ENCODE peak calls at places on chromosomes 16 and 17, in seven cellular contexts. D, F, H, G, C, Y and M are unnamed samples.

GRCh38 chr16:87414251-87414680 is 22.1 kb downstream of the MAP1LC3B start:
- DNase-seq in D (no peak), F (no peak), H (no peak), G (no peak), C (no peak), Y (no peak), M (no peak)

GRCh38 chr17:39792523-39793221 is 54.9 kb downstream of the GRB7 start:
- DNase-seq in D (no peak), F (no peak), H (no peak), G (no peak), C (no peak), Y (no peak), M (no peak)

GRCh38 chr17:13429201-13429600 is 172.5 kb downstream of the HS3ST3A1 start:
- DNase-seq in D (no peak), F (peak), H (peak), G (no peak), C (peak), Y (no peak), M (peak)

GRCh38 chr17:29124931-29125270 is 55.3 kb downstream of the MYO18A start:
- DNase-seq in D (no peak), F (no peak), H (peak), G (no peak), C (no peak), Y (no peak), M (no peak)

GRCh38 chr16:24820522-24820921 is 25.2 kb upstream of the SLC5A11 start:
- DNase-seq in D (no peak), F (no peak), H (no peak), G (no peak), C (no peak), Y (no peak), M (peak)

GRCh38 chr17:48483471-48484131 is 47.2 kb downstream of the HOXB1 start:
- DNase-seq in D (no peak), F (peak), H (peak), G (peak), C (peak), Y (no peak), M (peak)

GRCh38 chr16:48814994-48815393 is 205.0 kb upstream of the N4BP1 start:
- DNase-seq in D (no peak), F (no peak), H (no peak), G (no peak), C (no peak), Y (no peak), M (no peak)

GRCh38 chr16:35311475-35311874 is 1852.1 kb downstream of the TP53TG3F start:
- DNase-seq in D (no peak), F (no peak), H (no peak), G (no peak), C (no peak), Y (no peak), M (no peak)

GRCh38 chr17:17853811-17854527 is 17.2 kb upstream of the SREBF1 start:
- DNase-seq in D (no peak), F (no peak), H (no peak), G (peak), C (no peak), Y (no peak), M (no peak)

GRCh38 chr16:57042157-57043111 is 49.9 kb upstream of the CPNE2 start:
- DNase-seq in D (no peak), F (no peak), H (no peak), G (peak), C (peak), Y (no peak), M (no peak)

GRCh38 chr16:6804461-6804860 is 528.2 kb upstream of the RBFOX1 start:
- DNase-seq in D (peak), F (no peak), H (no peak), G (no peak), C (no peak), Y (no peak), M (no peak)

GRCh38 chr17:55726440-55726839 is 3.8 kb upstream of the TMEM100 start:
- DNase-seq in D (no peak), F (peak), H (peak), G (no peak), C (peak), Y (peak), M (peak)

GRCh38 chr17:5715478-5715877 is 131.2 kb upstream of the NLRP1 start:
- DNase-seq in D (no peak), F (no peak), H (no peak), G (no peak), C (no peak), Y (no peak), M (no peak)

GRCh38 chr17:62671553-62671952 is 44.1 kb downstream of the MRC2 start:
- DNase-seq in D (no peak), F (no peak), H (peak), G (no peak), C (no peak), Y (peak), M (no peak)

GRCh38 chr17:63474914-63475460 is 1.9 kb upstream of the ACE start:
- DNase-seq in D (no peak), F (no peak), H (no peak), G (no peak), C (no peak), Y (no peak), M (no peak)

GRCh38 chr16:12881182-12881581 is 20.2 kb upstream of the SHISA9 start:
- DNase-seq in D (no peak), F (no peak), H (no peak), G (no peak), C (no peak), Y (no peak), M (peak)

GRCh38 chr16:626787-627457 is 3.9 kb upstream of the WFIKKN1 start:
- DNase-seq in D (no peak), F (peak), H (peak), G (no peak), C (peak), Y (no peak), M (peak)

GRCh38 chr17:5630434-5630833 is 46.1 kb upstream of the NLRP1 start:
- DNase-seq in D (no peak), F (peak), H (peak), G (no peak), C (peak), Y (no peak), M (peak)

GRCh38 chr17:40004072-40004471 is 11.2 kb upstream of the CSF3 start:
- DNase-seq in D (no peak), F (no peak), H (no peak), G (no peak), C (no peak), Y (no peak), M (no peak)

GRCh38 chr17:1640329-1641064 is 5.0 kb downstream of the SCARF1 start:
- DNase-seq in D (no peak), F (no peak), H (no peak), G (no peak), C (no peak), Y (no peak), M (no peak)

GRCh38 chr17:33523577-33523981 is 230.5 kb upstream of the ASIC2 start:
- DNase-seq in D (no peak), F (no peak), H (no peak), G (no peak), C (no peak), Y (no peak), M (peak)

GRCh38 chr17:17141860-17142552 is 64.1 kb downstream of the PLD6 start:
- DNase-seq in D (peak), F (no peak), H (peak), G (peak), C (no peak), Y (peak), M (peak)

GRCh38 chr17:77507116-77507885 is 366.5 kb downstream of the SEC14L1 start:
- DNase-seq in D (no peak), F (no peak), H (no peak), G (no peak), C (no peak), Y (peak), M (no peak)

GRCh38 chr16:53219795-53220194 is 165.0 kb downstream of the CHD9 start:
- DNase-seq in D (no peak), F (no peak), H (peak), G (no peak), C (peak), Y (no peak), M (peak)

GRCh38 chr17:28178800-28179199 is 136.3 kb downstream of the NLK start:
- DNase-seq in D (no peak), F (no peak), H (no peak), G (no peak), C (no peak), Y (no peak), M (peak)

GRCh38 chr17:82832881-82833475 is 6.8 kb downstream of the ZNF750 start:
- DNase-seq in D (no peak), F (no peak), H (no peak), G (no peak), C (no peak), Y (no peak), M (no peak)

GRCh38 chr16:89099905-89100304 is 6.3 kb downstream of the ACSF3 start:
- DNase-seq in D (no peak), F (no peak), H (peak), G (peak), C (no peak), Y (no peak), M (peak)

GRCh38 chr16:86480444-86480843 is 29.9 kb upstream of the FOXF1 start:
- DNase-seq in D (peak), F (no peak), H (no peak), G (no peak), C (no peak), Y (no peak), M (no peak)

GRCh38 chr17:78883090-78883532 is 19.9 kb downstream of the CEP295NL start:
- DNase-seq in D (no peak), F (no peak), H (peak), G (no peak), C (peak), Y (peak), M (peak)

GRCh38 chr17:5958850-5959249 is 111.3 kb upstream of the WSCD1 start:
- DNase-seq in D (no peak), F (no peak), H (no peak), G (no peak), C (no peak), Y (no peak), M (no peak)

GRCh38 chr17:218711-219110 is 37.3 kb upstream of the DOC2B start:
- DNase-seq in D (no peak), F (no peak), H (no peak), G (no peak), C (no peak), Y (peak), M (no peak)

GRCh38 chr16:14172200-14172805 is 101.2 kb downstream of the MRTFB start:
- DNase-seq in D (no peak), F (peak), H (peak), G (no peak), C (peak), Y (no peak), M (peak)

GRCh38 chr17:34598161-34598776 is 18.9 kb downstream of the TMEM132E start:
- DNase-seq in D (peak), F (no peak), H (no peak), G (no peak), C (no peak), Y (no peak), M (no peak)

GRCh38 chr16:74724820-74725549 is 24.3 kb upstream of the MLKL start:
- DNase-seq in D (peak), F (peak), H (peak), G (no peak), C (peak), Y (peak), M (peak)

GRCh38 chr16:83928341-83929055 is 24.5 kb upstream of the OSGIN1 start:
- DNase-seq in D (no peak), F (peak), H (peak), G (no peak), C (peak), Y (no peak), M (peak)